ENCODE peak calls at places on chromosomes 11 and 22, in ten cellular contexts. J is gastrocnemius medialis, O is spleen, R is IMR-90, N is tibial nerve, C is adrenal gland, X is vagina, V is heart left ventricle, L is stomach, I is NB4. M is an unnamed sample.

GRCh38 chr22:39674536-39674935 is 104.0 kb downstream of the CACNA1I start:
- DNase-seq in J (no peak), O (no peak), R (peak), N (no peak), C (no peak), X (no peak), V (no peak), L (no peak), I (peak), M (peak)

GRCh38 chr11:1640076-1640946 is 10.7 kb downstream of the KRTAP5-5 start:
- DNase-seq in J (no peak), O (peak), R (no peak), N (no peak), C (no peak), X (no peak), V (no peak), L (peak), I (peak), M (peak)

GRCh38 chr22:50270302-50271010 is at the start of gene MAPK11:
- DNase-seq in J (peak), O (peak), R (peak), N (peak), C (peak), X (no peak), V (peak), L (peak), I (peak), M (peak)

GRCh38 chr22:48051796-48052620 is 1289.6 kb downstream of the TBC1D22A start:
- DNase-seq in J (no peak), O (no peak), R (no peak), N (no peak), C (no peak), X (peak), V (no peak), L (no peak), I (no peak), M (no peak)

GRCh38 chr22:42743501-42743991 is 22.9 kb upstream of the A4GALT start:
- DNase-seq in J (peak), O (peak), R (no peak), N (peak), C (peak), X (peak), V (peak), L (no peak), I (no peak), M (no peak)

GRCh38 chr11:115981814-115982471 is 477.7 kb upstream of the CADM1 start:
- DNase-seq in J (no peak), O (no peak), R (no peak), N (no peak), C (no peak), X (no peak), V (peak), L (no peak), I (no peak), M (no peak)

GRCh38 chr11:36471577-36471976 is 38.5 kb downstream of the TRAF6 start:
- DNase-seq in J (no peak), O (no peak), R (no peak), N (no peak), C (no peak), X (no peak), V (no peak), L (no peak), I (no peak), M (no peak)

GRCh38 chr11:106786251-106786650 is 232.0 kb downstream of the GUCY1A2 start:
- DNase-seq in J (no peak), O (no peak), R (no peak), N (no peak), C (no peak), X (no peak), V (no peak), L (no peak), I (no peak), M (no peak)

GRCh38 chr11:119410501-119410900 is 12.5 kb downstream of the THY1 start:
- DNase-seq in J (no peak), O (no peak), R (no peak), N (no peak), C (no peak), X (no peak), V (no peak), L (no peak), I (no peak), M (no peak)

GRCh38 chr11:117374316-117374715 is 46.7 kb downstream of the CEP164 start:
- DNase-seq in J (no peak), O (no peak), R (no peak), N (no peak), C (no peak), X (no peak), V (no peak), L (no peak), I (no peak), M (no peak)

GRCh38 chr11:113014262-113014661 is 53.0 kb downstream of the NCAM1 start:
- DNase-seq in J (no peak), O (no peak), R (no peak), N (no peak), C (no peak), X (no peak), V (no peak), L (no peak), I (peak), M (no peak)

GRCh38 chr11:3867209-3868071 is 12.0 kb downstream of the STIM1 start:
- DNase-seq in J (peak), O (no peak), R (no peak), N (no peak), C (peak), X (no peak), V (peak), L (peak), I (no peak), M (no peak)

GRCh38 chr11:118834428-118835028 is 43.6 kb upstream of the DDX6 start:
- DNase-seq in J (no peak), O (no peak), R (peak), N (no peak), C (no peak), X (no peak), V (no peak), L (no peak), I (peak), M (no peak)

GRCh38 chr11:113048820-113049555 is 87.8 kb downstream of the NCAM1 start:
- DNase-seq in J (no peak), O (no peak), R (no peak), N (no peak), C (peak), X (no peak), V (no peak), L (no peak), I (no peak), M (no peak)

GRCh38 chr11:121953122-121953521 is 162.9 kb downstream of the BLID start:
- DNase-seq in J (no peak), O (no peak), R (no peak), N (no peak), C (no peak), X (no peak), V (no peak), L (no peak), I (no peak), M (no peak)

GRCh38 chr22:33361581-33361980 is 303.4 kb upstream of the SYN3 start:
- DNase-seq in J (no peak), O (no peak), R (peak), N (no peak), C (no peak), X (no peak), V (no peak), L (no peak), I (peak), M (no peak)

GRCh38 chr11:117921456-117921855 is 7.7 kb downstream of the TMPRSS13 start:
- DNase-seq in J (no peak), O (peak), R (no peak), N (no peak), C (no peak), X (no peak), V (no peak), L (no peak), I (no peak), M (no peak)

GRCh38 chr11:10674991-10675440 is 18.5 kb downstream of the IRAG1 start:
- DNase-seq in J (peak), O (no peak), R (no peak), N (peak), C (peak), X (no peak), V (peak), L (no peak), I (no peak), M (no peak)

GRCh38 chr11:75562836-75563484 is 907 bp downstream of the SERPINH1 start:
- DNase-seq in J (no peak), O (no peak), R (peak), N (no peak), C (peak), X (no peak), V (peak), L (no peak), I (no peak), M (no peak)

GRCh38 chr11:46698597-46698996 is 1.8 kb downstream of the ARHGAP1 start:
- DNase-seq in J (no peak), O (no peak), R (no peak), N (no peak), C (no peak), X (no peak), V (no peak), L (no peak), I (peak), M (no peak)

GRCh38 chr22:25582946-25583345 is 18.5 kb downstream of the GRK3 start:
- DNase-seq in J (no peak), O (no peak), R (peak), N (no peak), C (no peak), X (no peak), V (no peak), L (no peak), I (no peak), M (no peak)

GRCh38 chr11:114683007-114683406 is 4.7 kb downstream of the NXPE2 start:
- DNase-seq in J (no peak), O (no peak), R (no peak), N (no peak), C (no peak), X (no peak), V (no peak), L (no peak), I (no peak), M (no peak)

GRCh38 chr22:44164031-44164430 is 16.7 kb upstream of the PARVG start:
- DNase-seq in J (no peak), O (no peak), R (no peak), N (no peak), C (no peak), X (no peak), V (no peak), L (no peak), I (no peak), M (no peak)

DNA sequence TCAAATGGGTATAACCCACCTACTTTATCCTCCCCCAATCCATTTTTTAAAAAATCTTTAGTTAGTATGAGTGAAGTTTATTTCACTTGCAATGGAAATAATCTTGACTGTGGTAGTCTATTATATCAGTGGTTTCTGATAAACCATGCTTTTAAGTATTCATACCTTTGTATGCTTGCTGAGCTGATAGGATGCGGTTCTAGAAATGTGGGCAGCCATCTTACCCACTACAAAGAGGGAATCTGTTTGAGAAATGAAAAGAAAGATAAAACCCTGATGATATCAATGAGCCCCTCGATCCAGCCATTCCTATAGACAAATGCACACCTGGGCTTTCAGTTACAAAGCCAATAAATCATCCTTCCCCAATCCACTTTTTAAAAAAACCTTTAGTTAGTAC is 13.8 kb upstream of the PVALB start:
- DNase-seq in J (no peak), O (no peak), R (no peak), N (no peak), C (no peak), X (no peak), V (no peak), L (no peak), I (no peak), M (no peak)
- TF ChIP-seq POLR2A in J (no peak), O (no peak), R (no peak), N (no peak), C (no peak), X (no peak), V (no peak), L (no peak), I (no peak), M (no peak)

GRCh38 chr11:65110354-65110861 is 1.3 kb upstream of the TM7SF2 start:
- DNase-seq in J (peak), O (peak), R (peak), N (peak), C (peak), X (no peak), V (peak), L (peak), I (peak), M (peak)
- TF ChIP-seq POLR2A in J (no peak), O (no peak), R (no peak), N (no peak), C (peak), X (no peak), V (no peak), L (no peak), I (peak), M (no peak)

GRCh38 chr11:17544181-17544622 is at the start of gene USH1C:
- DNase-seq in J (no peak), O (peak), R (no peak), N (no peak), C (no peak), X (no peak), V (no peak), L (peak), I (no peak), M (no peak)
- TF ChIP-seq POLR2A in J (no peak), O (no peak), R (no peak), N (no peak), C (no peak), X (no peak), V (no peak), L (no peak), I (no peak), M (no peak)

GRCh38 chr22:29383740-29384139 is 4.6 kb downstream of the AP1B1 start:
- DNase-seq in J (no peak), O (no peak), R (no peak), N (no peak), C (peak), X (no peak), V (no peak), L (no peak), I (no peak), M (no peak)

GRCh38 chr22:29380032-29380781 is 8.2 kb downstream of the AP1B1 start:
- DNase-seq in J (no peak), O (no peak), R (peak), N (no peak), C (no peak), X (no peak), V (no peak), L (no peak), I (no peak), M (no peak)

GRCh38 chr22:29385305-29385704 is 3.1 kb downstream of the AP1B1 start:
- DNase-seq in J (no peak), O (no peak), R (no peak), N (no peak), C (no peak), X (no peak), V (no peak), L (no peak), I (no peak), M (no peak)

GRCh38 chr22:29380856-29381255 is 7.5 kb downstream of the AP1B1 start:
- DNase-seq in J (no peak), O (no peak), R (no peak), N (no peak), C (no peak), X (no peak), V (no peak), L (no peak), I (no peak), M (no peak)

GRCh38 chr22:29382575-29383328 is 5.6 kb downstream of the AP1B1 start:
- DNase-seq in J (no peak), O (no peak), R (no peak), N (no peak), C (peak), X (no peak), V (no peak), L (peak), I (no peak), M (no peak)
- TF ChIP-seq POLR2A in J (no peak), O (no peak), R (no peak), N (no peak), C (no peak), X (no peak), V (no peak), L (no peak), I (no peak), M (no peak)

GRCh38 chr11:84720706-84721402 is 906.3 kb downstream of the DLG2 start:
- DNase-seq in J (peak), O (peak), R (no peak), N (peak), C (peak), X (no peak), V (peak), L (no peak), I (peak), M (no peak)
- TF ChIP-seq POLR2A in J (no peak), O (no peak), R (no peak), N (no peak), C (no peak), X (no peak), V (no peak), L (no peak), I (no peak), M (no peak)

M was measured in H54.